ENCODE peak calls at places on chromosomes 3 and 15, in eight cellular contexts. Q is mammary epithelial cell; U is astrocyte; O is tibial artery; C is HCT116; X is RWPE1; K is CD4-positive, alpha-beta T cell; L is nephron progenitor cell. B is an unnamed sample.

GRCh38 chr3:46978381-46978780 is 1.1 kb upstream of the NBEAL2 start:
- DNase-seq in Q (no peak), U (no peak), L (no peak), K (no peak), C (no peak), X (no peak), O (no peak), B (no peak)

GRCh38 chr3:40310690-40311089 is 1.2 kb downstream of the EIF1B start:
- DNase-seq in Q (no peak), O (no peak), X (no peak), L (no peak), U (no peak), C (no peak), K (no peak), B (peak)

GRCh38 chr3:127041933-127042332 is 59.0 kb downstream of the PLXNA1 start:
- DNase-seq in U (no peak), K (no peak), C (no peak), L (no peak), Q (no peak), X (no peak), O (peak), B (no peak)

GRCh38 chr15:82647045-82647834 is at the start of gene CPEB1:
- DNase-seq in Q (peak), K (peak), U (no peak), C (no peak), L (peak), O (peak), X (peak), B (no peak)

GRCh38 chr3:105944281-105944680 is 75.5 kb upstream of the CBLB start:
- DNase-seq in X (no peak), K (no peak), O (no peak), C (no peak), L (no peak), U (peak), Q (peak), B (no peak)

GRCh38 chr3:122052968-122053367 is 2.2 kb upstream of the CD86 start:
- DNase-seq in L (no peak), U (no peak), C (no peak), O (no peak), K (no peak), X (no peak), Q (no peak), B (no peak)

GRCh38 chr15:78620021-78620838 is 566 bp downstream of the CHRNA3 start:
- DNase-seq in Q (no peak), U (no peak), X (no peak), L (peak), K (no peak), O (peak), C (no peak), B (no peak)

GRCh38 chr3:44509985-44510360 is 32.5 kb upstream of the ZNF445 start:
- DNase-seq in X (peak), O (no peak), U (peak), C (no peak), L (no peak), K (no peak), Q (peak), B (peak)

GRCh38 chr15:30038667-30039523 is 43.9 kb upstream of the GOLGA8J start:
- DNase-seq in X (peak), O (no peak), U (no peak), L (no peak), Q (no peak), C (no peak), K (no peak), B (peak)

GRCh38 chr3:42876940-42877720 is 1.5 kb upstream of the CYP8B1 start:
- DNase-seq in Q (no peak), U (no peak), O (no peak), C (no peak), X (no peak), L (no peak), K (no peak), B (no peak)

GRCh38 chr3:183653209-183654064 is 18.0 kb downstream of the KLHL24 start:
- DNase-seq in C (peak), U (no peak), Q (peak), X (no peak), K (no peak), O (no peak), L (no peak), B (peak)

GRCh38 chr15:65954289-65954741 is 85.0 kb downstream of the RAB11A start:
- DNase-seq in K (no peak), U (peak), C (peak), X (peak), Q (peak), O (no peak), L (no peak), B (peak)

GRCh38 chr3:62168356-62168755 is 205.0 kb downstream of the FEZF2 start:
- DNase-seq in Q (no peak), C (no peak), K (no peak), U (no peak), L (no peak), O (no peak), X (no peak), B (no peak)

GRCh38 chr3:139534992-139535879 is 4.3 kb downstream of the RBP1 start:
- DNase-seq in K (no peak), Q (peak), L (peak), U (peak), O (peak), C (no peak), X (no peak), B (peak)

GRCh38 chr3:185200639-185201038 is 47.8 kb upstream of the C3orf70 start:
- DNase-seq in K (no peak), C (no peak), O (no peak), U (peak), L (no peak), X (peak), Q (peak), B (peak)

GRCh38 chr3:66398228-66399025 is 102.4 kb downstream of the LRIG1 start:
- DNase-seq in C (no peak), K (no peak), U (no peak), Q (peak), X (no peak), O (no peak), L (no peak), B (peak)

GRCh38 chr3:170442945-170443344 is 24.3 kb downstream of the CLDN11 start:
- DNase-seq in L (no peak), X (no peak), C (no peak), Q (no peak), O (no peak), U (no peak), K (no peak), B (no peak)

GRCh38 chr15:62053439-62054085 is 6.7 kb downstream of the VPS13C start:
- DNase-seq in O (no peak), X (no peak), U (no peak), C (no peak), K (no peak), Q (no peak), L (no peak), B (no peak)

GRCh38 chr3:14375192-14375591 is 27.2 kb upstream of the SLC6A6 start:
- DNase-seq in X (no peak), U (no peak), C (no peak), L (no peak), Q (no peak), K (no peak), O (no peak), B (no peak)

GRCh38 chr3:138908815-138909214 is 38.1 kb downstream of the FOXL2 start:
- DNase-seq in L (no peak), K (no peak), X (no peak), U (no peak), O (no peak), C (no peak), Q (no peak), B (no peak)

GRCh38 chr3:12155833-12156232 is 2.9 kb downstream of the TIMP4 start:
- DNase-seq in U (peak), C (peak), K (no peak), Q (peak), L (no peak), X (peak), O (no peak), B (peak)

DNA sequence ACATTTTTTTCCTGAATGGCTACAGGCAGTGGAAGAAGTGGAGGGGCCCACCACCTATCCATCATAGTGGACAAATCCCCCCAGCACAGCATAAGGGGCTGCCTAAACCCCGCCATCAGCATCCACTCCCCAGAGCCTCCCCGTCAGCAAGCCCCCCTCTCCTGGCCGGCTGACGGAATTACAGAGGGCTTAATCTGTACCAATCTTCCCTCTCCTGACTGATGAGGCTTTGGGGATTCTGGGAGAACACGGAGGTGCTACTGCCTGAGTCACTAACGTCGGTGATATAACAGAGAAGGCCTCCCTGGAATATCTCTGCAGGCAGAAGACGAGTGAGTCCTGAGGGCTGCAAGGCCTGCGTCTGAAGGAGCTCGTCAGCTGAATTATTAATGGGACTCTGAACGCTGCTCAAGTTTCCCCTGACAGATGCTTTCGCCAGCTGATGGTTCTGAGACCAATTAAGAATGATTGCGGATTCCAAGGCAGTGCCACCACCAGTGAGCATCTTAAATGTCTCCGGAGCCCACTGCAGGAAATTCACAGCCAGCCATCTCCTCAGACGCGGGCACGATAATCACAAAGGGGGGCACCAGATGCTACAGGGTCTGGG is 147.7 kb downstream of the XXYLT1 start:
- DNase-seq in C (no peak), L (peak), Q (no peak), X (no peak), U (peak), O (no peak), K (no peak), B (no peak)
- TF ChIP-seq CTCF in C (no peak), L (peak), Q (no peak), X (no peak), U (peak), O (no peak), K (no peak), B (no peak)

DNA sequence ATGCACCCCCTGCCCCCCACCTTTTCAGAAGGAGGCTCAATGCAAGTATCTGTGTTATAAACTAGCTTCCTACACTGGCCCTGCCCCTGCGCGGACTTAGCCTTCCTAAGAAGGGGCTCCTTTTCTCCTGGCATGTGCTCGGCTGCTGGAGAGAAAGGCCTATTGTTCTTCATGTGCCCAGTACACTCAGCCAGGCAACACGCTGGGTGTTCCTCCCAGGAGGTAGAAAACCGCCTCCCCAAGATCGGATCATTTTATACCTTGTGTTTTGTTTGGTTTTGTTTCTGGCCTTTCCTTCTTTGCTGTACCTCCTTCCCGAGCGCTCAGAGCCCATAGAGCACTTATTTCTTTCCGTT is 30.2 kb downstream of the CCNL1 start:
- DNase-seq in L (no peak), C (peak), U (peak), X (no peak), Q (peak), K (no peak), O (no peak), B (peak)
- TF ChIP-seq CTCF in L (no peak), C (no peak), U (no peak), X (no peak), Q (no peak), K (no peak), O (no peak), B (no peak)

GRCh38 chr3:72078661-72079368 is 293.9 kb upstream of the PROK2 start:
- DNase-seq in X (no peak), O (no peak), L (no peak), C (no peak), U (no peak), Q (no peak), K (no peak), B (no peak)

GRCh38 chr3:72080101-72080500 is 295.2 kb upstream of the PROK2 start:
- DNase-seq in K (no peak), C (no peak), U (no peak), X (no peak), L (no peak), O (no peak), Q (no peak), B (no peak)

GRCh38 chr3:72077473-72078259 is 292.7 kb upstream of the PROK2 start:
- DNase-seq in Q (no peak), C (no peak), X (no peak), U (no peak), K (no peak), L (no peak), O (no peak), B (no peak)

GRCh38 chr3:72080800-72081199 is 295.9 kb upstream of the PROK2 start:
- DNase-seq in L (no peak), X (no peak), U (no peak), K (no peak), Q (no peak), O (no peak), C (no peak), B (no peak)

DNA sequence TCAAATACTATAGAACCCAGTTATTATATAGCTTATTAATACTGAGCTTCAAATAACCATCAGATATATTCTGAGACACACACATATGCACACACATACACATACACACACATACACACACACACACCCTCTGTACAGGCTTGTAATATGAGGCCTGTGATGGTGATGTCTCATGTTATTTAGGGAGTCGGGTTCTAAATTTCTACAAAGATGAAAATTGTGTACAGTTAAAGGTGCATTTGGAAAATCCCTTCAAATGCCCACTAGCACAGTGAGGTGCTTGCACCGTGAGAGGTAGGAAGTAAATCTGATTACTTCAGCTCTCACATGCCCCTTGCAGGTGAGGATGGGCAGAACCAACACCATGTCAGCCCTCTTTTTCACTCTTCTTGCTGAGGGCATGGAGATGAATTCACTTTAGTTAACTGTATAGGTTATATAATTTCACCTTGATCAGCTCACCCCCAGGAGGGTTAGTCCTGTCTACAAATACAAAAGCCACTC is 294.5 kb upstream of the PROK2 start:
- DNase-seq in Q (no peak), X (no peak), L (no peak), K (no peak), C (no peak), O (no peak), U (no peak), B (no peak)
- TF ChIP-seq CTCF in Q (no peak), X (no peak), L (no peak), K (no peak), C (no peak), O (no peak), U (no peak), B (no peak)

GRCh38 chr3:172342097-172342659 is 106.1 kb downstream of the GHSR start:
- DNase-seq in C (no peak), K (no peak), O (no peak), X (no peak), Q (no peak), L (no peak), U (no peak), B (no peak)

GRCh38 chr3:172343117-172343516 is 105.1 kb downstream of the GHSR start:
- DNase-seq in X (no peak), C (no peak), L (no peak), O (no peak), Q (no peak), K (no peak), U (no peak), B (no peak)

GRCh38 chr3:172339892-172340291 is 108.4 kb downstream of the GHSR start:
- DNase-seq in O (no peak), K (no peak), X (no peak), L (no peak), Q (no peak), C (no peak), U (no peak), B (no peak)

GRCh38 chr3:172343979-172344378 is 104.3 kb downstream of the GHSR start:
- DNase-seq in L (no peak), X (no peak), K (no peak), U (no peak), Q (no peak), O (no peak), C (no peak), B (no peak)

GRCh38 chr3:172341482-172342059 is 106.7 kb downstream of the GHSR start:
- DNase-seq in K (no peak), X (peak), L (peak), C (peak), Q (peak), O (no peak), U (peak), B (peak)
- TF ChIP-seq CTCF in K (peak), X (peak), L (peak), C (peak), Q (peak), O (peak), U (peak), B (peak)

GRCh38 chr15:90818251-90819210 is 49.9 kb upstream of the FURIN start:
- DNase-seq in U (no peak), X (no peak), L (no peak), C (no peak), O (no peak), K (no peak), Q (no peak), B (no peak)
- TF ChIP-seq CTCF in U (no peak), X (no peak), L (no peak), C (no peak), O (no peak), K (peak), Q (no peak), B (no peak)

GRCh38 chr3:132183811-132184210 is 133.4 kb upstream of the ACP3 start:
- DNase-seq in U (no peak), X (no peak), C (no peak), Q (no peak), O (no peak), K (no peak), L (no peak), B (no peak)

GRCh38 chr3:132174500-132174899 is 139.7 kb upstream of the CPNE4 start:
- DNase-seq in C (no peak), Q (peak), L (no peak), X (no peak), U (no peak), O (no peak), K (no peak), B (peak)

DNA sequence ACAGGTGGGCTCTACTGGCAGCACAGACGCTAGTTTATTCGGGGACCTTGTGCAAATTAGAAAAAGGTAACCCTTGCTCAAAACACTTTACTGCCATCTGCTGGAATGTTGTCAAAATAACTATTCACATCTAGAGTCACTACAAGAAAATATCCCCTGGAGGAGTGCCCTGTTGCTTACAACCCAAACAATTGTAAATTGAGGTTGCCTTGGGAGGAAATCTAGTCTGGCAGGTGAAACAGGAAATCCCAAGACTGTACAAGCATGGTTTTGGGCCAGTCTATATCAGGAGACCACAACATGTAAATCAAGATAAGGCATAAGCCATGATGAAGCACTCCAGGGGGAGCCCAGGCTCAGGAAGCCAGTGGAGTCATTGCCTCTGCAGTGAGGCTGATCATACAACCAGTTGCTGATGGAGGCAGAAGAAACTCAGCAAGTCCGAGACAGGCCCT is 136.8 kb upstream of the ACP3 start:
- DNase-seq in C (peak), Q (peak), K (no peak), O (no peak), L (peak), X (peak), U (peak), B (peak)
- TF ChIP-seq CTCF in C (peak), Q (peak), K (peak), O (peak), L (peak), X (peak), U (peak), B (peak)

GRCh38 chr15:74837482-74837881 is 5.5 kb downstream of the ULK3 start:
- DNase-seq in X (no peak), Q (no peak), L (no peak), K (no peak), C (no peak), U (no peak), O (no peak), B (no peak)
- TF ChIP-seq CTCF in X (no peak), Q (peak), L (no peak), K (no peak), C (no peak), U (no peak), O (no peak), B (no peak)

GRCh38 chr3:116306720-116307119 is 138.6 kb downstream of the LSAMP start:
- DNase-seq in O (no peak), L (no peak), Q (no peak), U (no peak), C (no peak), K (no peak), X (no peak), B (no peak)
- TF ChIP-seq CTCF in O (no peak), L (peak), Q (no peak), U (no peak), C (no peak), K (no peak), X (no peak), B (no peak)